ENCODE peak calls at places on chromosomes 12 and 14, in six cellular contexts. One of them, this sample, is unnamed. For H3K4me1, the result is how much of the 10 kb centered on the place peaks cover.

GRCh38 chr12:120720234-120720968 is 5.2 kb upstream of the ACADS start:
- DNase-seq in H1: no peak
- DNase-seq in tibial nerve: no peak
- DNase-seq in colonic mucosa: peak
- DNase-seq in astrocyte: peak
- DNase-seq in upper lobe of right lung: no peak
- DNase-seq in this sample: no peak

GRCh38 chr14:28766505-28767238 is at the start of gene FOXG1:
- DNase-seq in H1: no peak
- DNase-seq in tibial nerve: no peak
- DNase-seq in colonic mucosa: no peak
- DNase-seq in astrocyte: no peak
- DNase-seq in upper lobe of right lung: no peak
- DNase-seq in this sample: no peak

GRCh38 chr14:89615421-89615820 is 198.4 kb upstream of the FOXN3 start:
- DNase-seq in H1: no peak
- DNase-seq in tibial nerve: no peak
- DNase-seq in colonic mucosa: no peak
- DNase-seq in astrocyte: peak
- DNase-seq in upper lobe of right lung: no peak
- DNase-seq in this sample: no peak

GRCh38 chr12:3564861-3565260 is 73.9 kb downstream of the PRMT8 start:
- DNase-seq in H1: no peak
- DNase-seq in tibial nerve: no peak
- DNase-seq in colonic mucosa: no peak
- DNase-seq in astrocyte: no peak
- DNase-seq in upper lobe of right lung: no peak
- DNase-seq in this sample: no peak

GRCh38 chr12:65943388-65944137 is 119.3 kb downstream of the HMGA2 start:
- DNase-seq in H1: no peak
- DNase-seq in tibial nerve: no peak
- DNase-seq in colonic mucosa: no peak
- DNase-seq in astrocyte: no peak
- DNase-seq in upper lobe of right lung: no peak
- DNase-seq in this sample: no peak

GRCh38 chr12:115885040-115885439 is 392.5 kb downstream of the MED13L start:
- DNase-seq in H1: no peak
- DNase-seq in tibial nerve: no peak
- DNase-seq in colonic mucosa: no peak
- DNase-seq in astrocyte: no peak
- DNase-seq in upper lobe of right lung: no peak
- DNase-seq in this sample: no peak

GRCh38 chr12:104684884-104685283 is 228.1 kb downstream of the CHST11 start:
- DNase-seq in H1: no peak
- DNase-seq in tibial nerve: no peak
- DNase-seq in colonic mucosa: no peak
- DNase-seq in astrocyte: peak
- DNase-seq in upper lobe of right lung: no peak
- DNase-seq in this sample: no peak

GRCh38 chr12:104177663-104178501 is 37.7 kb upstream of the TXNRD1 start:
- DNase-seq in H1: no peak
- DNase-seq in tibial nerve: peak
- DNase-seq in colonic mucosa: peak
- DNase-seq in astrocyte: peak
- DNase-seq in upper lobe of right lung: peak
- DNase-seq in this sample: peak

GRCh38 chr12:46357438-46358324 is 14.9 kb downstream of the SLC38A2 start:
- DNase-seq in H1: no peak
- DNase-seq in tibial nerve: no peak
- DNase-seq in colonic mucosa: no peak
- DNase-seq in astrocyte: peak
- DNase-seq in upper lobe of right lung: no peak
- DNase-seq in this sample: no peak

GRCh38 chr12:70248916-70249315 is 5.7 kb downstream of the CNOT2 start:
- DNase-seq in H1: no peak
- DNase-seq in tibial nerve: no peak
- DNase-seq in colonic mucosa: no peak
- DNase-seq in astrocyte: no peak
- DNase-seq in upper lobe of right lung: no peak
- DNase-seq in this sample: no peak

GRCh38 chr12:67780580-67781084 is 132.1 kb downstream of the DYRK2 start:
- DNase-seq in H1: no peak
- DNase-seq in tibial nerve: no peak
- DNase-seq in colonic mucosa: no peak
- DNase-seq in astrocyte: no peak
- DNase-seq in upper lobe of right lung: no peak
- DNase-seq in this sample: no peak

GRCh38 chr14:22320353-22320733 is 268.7 kb downstream of the DAD1 start:
- DNase-seq in H1: no peak
- DNase-seq in tibial nerve: no peak
- DNase-seq in colonic mucosa: no peak
- DNase-seq in astrocyte: no peak
- DNase-seq in upper lobe of right lung: no peak
- DNase-seq in this sample: no peak
- TF ChIP-seq CTCF in H1: no peak
- TF ChIP-seq CTCF in tibial nerve: no peak
- TF ChIP-seq CTCF in colonic mucosa: no peak
- TF ChIP-seq CTCF in astrocyte: peak
- TF ChIP-seq CTCF in upper lobe of right lung: no peak
- TF ChIP-seq CTCF in this sample: no peak

GRCh38 chr12:6553051-6553868 is 2.6 kb downstream of the IFFO1 start:
- DNase-seq in H1: no peak
- DNase-seq in tibial nerve: peak
- DNase-seq in colonic mucosa: no peak
- DNase-seq in astrocyte: peak
- DNase-seq in upper lobe of right lung: no peak
- DNase-seq in this sample: peak

GRCh38 chr12:6556857-6557256 is 1.0 kb upstream of the IFFO1 start:
- DNase-seq in H1: no peak
- DNase-seq in tibial nerve: no peak
- DNase-seq in colonic mucosa: no peak
- DNase-seq in astrocyte: no peak
- DNase-seq in upper lobe of right lung: no peak
- DNase-seq in this sample: no peak

GRCh38 chr12:6554168-6554989 is 1.5 kb downstream of the IFFO1 start:
- DNase-seq in H1: no peak
- DNase-seq in tibial nerve: peak
- DNase-seq in colonic mucosa: peak
- DNase-seq in astrocyte: peak
- DNase-seq in upper lobe of right lung: peak
- DNase-seq in this sample: peak

GRCh38 chr12:6552140-6552551 is 3.7 kb downstream of the IFFO1 start:
- DNase-seq in H1: no peak
- DNase-seq in tibial nerve: no peak
- DNase-seq in colonic mucosa: no peak
- DNase-seq in astrocyte: no peak
- DNase-seq in upper lobe of right lung: no peak
- DNase-seq in this sample: peak

DNA sequence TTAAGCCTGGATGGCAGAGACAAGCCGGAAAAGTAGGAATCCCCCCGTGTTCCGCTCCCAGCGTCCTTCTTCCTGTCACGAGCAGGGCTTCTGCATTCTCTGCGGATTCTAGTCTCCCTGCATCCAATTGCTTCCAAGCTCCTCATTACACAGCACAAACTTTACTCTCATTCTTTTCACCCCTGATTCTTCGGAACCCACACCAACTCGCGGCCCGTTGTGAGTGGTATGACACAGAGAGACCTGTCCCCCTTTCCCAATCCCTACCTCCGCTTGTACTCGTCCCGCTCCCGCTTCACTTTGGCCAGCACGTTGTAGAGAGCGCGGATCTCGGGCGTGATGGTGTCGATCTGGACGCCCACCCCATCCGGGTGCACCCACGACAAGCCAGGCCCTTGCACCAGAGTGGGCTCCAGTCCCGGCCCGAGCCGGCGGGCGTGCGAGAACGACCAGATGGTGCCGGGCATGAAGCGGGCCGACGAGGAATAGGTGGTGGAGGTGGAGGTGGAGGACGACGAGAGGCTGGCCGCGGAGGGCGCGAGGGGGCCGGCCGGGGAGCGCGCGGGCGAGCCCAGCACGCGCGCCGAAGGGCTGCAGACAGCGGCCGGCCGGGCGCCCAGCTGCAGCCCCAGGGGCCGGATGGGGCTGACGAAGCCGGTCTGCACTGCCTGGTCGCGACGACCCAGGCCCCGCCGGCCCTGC is 701 bp downstream of the IFFO1 start:
- DNase-seq in H1: no peak
- DNase-seq in tibial nerve: no peak
- DNase-seq in colonic mucosa: no peak
- DNase-seq in astrocyte: no peak
- DNase-seq in upper lobe of right lung: no peak
- DNase-seq in this sample: no peak
- H3K4me1 ChIP-seq in H1: under half
- H3K4me1 ChIP-seq in tibial nerve: half or more
- H3K4me1 ChIP-seq in colonic mucosa: under half
- H3K4me1 ChIP-seq in astrocyte: under half
- H3K4me1 ChIP-seq in upper lobe of right lung: under half
- H3K4me1 ChIP-seq in this sample: half or more

DNA sequence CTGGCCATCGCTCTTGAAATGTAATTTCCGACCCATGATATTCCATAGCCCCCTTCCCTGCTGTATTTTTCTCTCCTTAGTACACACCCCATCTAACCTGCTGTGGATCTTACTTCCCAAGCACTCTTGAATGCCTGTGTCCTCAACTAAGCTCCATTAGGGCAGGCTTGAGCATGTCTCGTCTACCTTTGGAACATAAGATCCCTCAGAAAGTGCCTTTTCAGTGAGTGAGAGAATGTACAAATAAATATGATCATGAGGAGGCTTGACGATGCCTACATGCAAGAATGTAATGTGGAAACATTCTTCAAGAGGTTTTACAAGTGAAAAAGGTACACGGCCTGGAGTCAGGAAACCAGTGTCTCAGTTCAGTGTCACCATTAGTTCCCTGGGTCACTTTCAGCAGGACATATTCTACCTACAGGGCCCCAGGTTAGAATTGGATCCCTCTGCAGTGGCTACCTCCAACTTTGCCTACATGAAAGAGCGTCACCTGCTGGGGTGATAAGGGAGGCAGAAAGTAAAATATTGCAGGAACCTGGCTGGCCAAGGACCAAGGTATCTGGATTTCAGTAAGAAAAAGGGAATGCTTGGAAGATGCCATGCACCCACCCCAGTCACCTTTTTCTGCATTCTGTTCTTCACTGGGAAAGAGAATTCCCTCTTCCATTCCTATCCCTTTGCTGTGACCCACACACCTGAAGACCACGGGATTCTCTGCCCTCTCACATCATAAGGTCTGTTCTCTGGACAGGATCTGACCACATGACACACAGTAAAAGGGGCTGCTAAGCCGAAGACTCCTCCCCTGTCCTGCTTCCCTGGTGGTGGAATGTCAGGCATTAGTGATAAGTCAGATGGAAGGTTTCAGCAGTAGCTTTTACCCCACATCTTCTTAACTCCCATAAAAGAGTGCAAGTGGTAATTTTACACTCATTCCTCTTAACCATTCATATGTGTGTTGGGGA is 24.6 kb upstream of the SERPINA1 start:
- DNase-seq in H1: no peak
- DNase-seq in tibial nerve: no peak
- DNase-seq in colonic mucosa: no peak
- DNase-seq in astrocyte: no peak
- DNase-seq in upper lobe of right lung: no peak
- DNase-seq in this sample: no peak
- TF ChIP-seq CTCF in H1: peak
- TF ChIP-seq CTCF in tibial nerve: no peak
- TF ChIP-seq CTCF in colonic mucosa: peak
- TF ChIP-seq CTCF in astrocyte: peak
- TF ChIP-seq CTCF in upper lobe of right lung: peak
- TF ChIP-seq CTCF in this sample: no peak

GRCh38 chr14:104081951-104082464 is 3.5 kb upstream of the ASPG start:
- DNase-seq in H1: no peak
- DNase-seq in tibial nerve: no peak
- DNase-seq in colonic mucosa: peak
- DNase-seq in astrocyte: no peak
- DNase-seq in upper lobe of right lung: no peak
- DNase-seq in this sample: peak
- H3K4me1 ChIP-seq in H1: under half
- H3K4me1 ChIP-seq in tibial nerve: under half
- H3K4me1 ChIP-seq in colonic mucosa: under half
- H3K4me1 ChIP-seq in astrocyte: under half
- H3K4me1 ChIP-seq in upper lobe of right lung: under half
- H3K4me1 ChIP-seq in this sample: under half

GRCh38 chr12:125734137-125734536 is 668.9 kb downstream of the AACS start:
- DNase-seq in H1: no peak
- DNase-seq in tibial nerve: no peak
- DNase-seq in colonic mucosa: no peak
- DNase-seq in astrocyte: no peak
- DNase-seq in upper lobe of right lung: no peak
- DNase-seq in this sample: no peak
- TF ChIP-seq CTCF in H1: no peak
- TF ChIP-seq CTCF in tibial nerve: no peak
- TF ChIP-seq CTCF in colonic mucosa: no peak
- TF ChIP-seq CTCF in astrocyte: no peak
- TF ChIP-seq CTCF in upper lobe of right lung: no peak
- TF ChIP-seq CTCF in this sample: no peak

DNA sequence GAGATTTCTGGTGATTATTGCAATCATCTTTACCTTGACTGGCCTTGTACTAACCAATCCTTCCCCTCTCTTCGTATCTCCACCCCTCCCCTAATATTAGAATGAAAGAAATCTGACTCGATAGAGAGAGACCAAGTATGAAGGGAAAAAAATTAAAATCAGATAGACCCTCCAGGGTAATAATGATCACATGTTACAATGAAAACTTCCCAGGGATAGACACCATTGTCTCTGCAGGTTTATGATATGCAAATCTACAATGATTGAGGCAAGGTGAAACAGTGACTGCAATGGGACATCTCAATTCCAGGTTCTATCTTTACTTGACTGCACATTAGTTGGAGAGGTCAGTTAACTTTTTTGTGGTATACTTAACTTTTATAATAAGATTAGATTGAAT is 1.5 kb upstream of the NFKBIA start:
- DNase-seq in H1: no peak
- DNase-seq in tibial nerve: no peak
- DNase-seq in colonic mucosa: no peak
- DNase-seq in astrocyte: no peak
- DNase-seq in upper lobe of right lung: no peak
- DNase-seq in this sample: no peak
- H3K4me1 ChIP-seq in H1: under half
- H3K4me1 ChIP-seq in tibial nerve: under half
- H3K4me1 ChIP-seq in colonic mucosa: under half
- H3K4me1 ChIP-seq in astrocyte: under half
- H3K4me1 ChIP-seq in upper lobe of right lung: under half
- H3K4me1 ChIP-seq in this sample: half or more

GRCh38 chr12:51062631-51063397 is 14.7 kb downstream of the LETMD1 start:
- DNase-seq in H1: no peak
- DNase-seq in tibial nerve: no peak
- DNase-seq in colonic mucosa: no peak
- DNase-seq in astrocyte: no peak
- DNase-seq in upper lobe of right lung: no peak
- DNase-seq in this sample: no peak
- TF ChIP-seq CTCF in H1: no peak
- TF ChIP-seq CTCF in tibial nerve: no peak
- TF ChIP-seq CTCF in colonic mucosa: no peak
- TF ChIP-seq CTCF in astrocyte: no peak
- TF ChIP-seq CTCF in upper lobe of right lung: no peak
- TF ChIP-seq CTCF in this sample: no peak

DNA sequence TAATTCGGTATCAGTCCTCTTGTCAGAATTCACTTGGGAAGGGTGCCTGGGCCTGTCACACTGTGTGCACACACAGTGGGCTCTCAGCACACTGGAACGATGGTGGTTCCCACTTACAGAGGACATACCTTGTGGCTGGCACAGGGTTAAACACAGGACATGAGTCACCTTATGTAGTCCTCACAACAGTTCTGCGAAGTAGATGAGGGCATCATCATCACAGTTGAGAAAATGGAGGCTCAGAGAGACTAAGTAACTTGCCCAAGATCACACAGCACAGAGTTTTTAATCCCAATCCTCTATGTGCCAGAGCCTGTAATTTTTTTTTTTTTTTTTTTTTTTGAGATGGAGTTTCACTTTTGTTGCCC is 90.7 kb downstream of the NINJ2 start:
- DNase-seq in H1: no peak
- DNase-seq in tibial nerve: no peak
- DNase-seq in colonic mucosa: no peak
- DNase-seq in astrocyte: no peak
- DNase-seq in upper lobe of right lung: no peak
- DNase-seq in this sample: no peak
- H3K4me1 ChIP-seq in H1: under half
- H3K4me1 ChIP-seq in tibial nerve: half or more
- H3K4me1 ChIP-seq in colonic mucosa: under half
- H3K4me1 ChIP-seq in astrocyte: under half
- H3K4me1 ChIP-seq in upper lobe of right lung: under half
- H3K4me1 ChIP-seq in this sample: half or more